ENCODE peak calls at places on chromosomes 4 and X, in seven cellular contexts. B is fibroblast of lung; N is ovary; S is hepatocyte; Y is CD8-positive, alpha-beta T cell; L is lung; M is heart left ventricle. Q is an unnamed sample.

GRCh38 chr4:173289351-173289725 is 44.8 kb downstream of the HMGB2 start:
- DNase-seq in B (no peak), L (no peak), M (no peak), S (peak; percentile 28), N (no peak), Y (no peak), Q (no peak)

GRCh38 chrX:131854586-131854985 is 168.5 kb upstream of the STK26 start:
- DNase-seq in M (no peak), Y (no peak), L (no peak), N (no peak), B (peak; percentile 7), S (no peak), Q (no peak)

GRCh38 chrX:154419688-154420401 is 8.5 kb downstream of the TAFAZZIN start:
- DNase-seq in N (no peak), M (peak; percentile 48), Y (no peak), L (no peak), B (no peak), S (no peak), Q (no peak)

GRCh38 chrX:119755981-119756533 is 2.3 kb upstream of the SOWAHD start:
- DNase-seq in B (peak; percentile 59), N (no peak), S (no peak), L (no peak), Y (peak; percentile 45), M (no peak), Q (peak; percentile 56)

GRCh38 chrX:17944833-17945497 is 83.9 kb upstream of the RAI2 start:
- DNase-seq in S (peak; percentile 15), L (no peak), Y (peak; percentile 10), B (peak; percentile 1), M (no peak), N (no peak), Q (no peak)

GRCh38 chrX:154733072-154733425 is 17.8 kb downstream of the GAB3 start:
- DNase-seq in M (no peak), S (no peak), Y (no peak), B (peak; percentile 65), L (no peak), N (no peak), Q (no peak)

GRCh38 chr4:70239497-70239896 is 2.9 kb upstream of the CSN3 start:
- DNase-seq in N (no peak), S (no peak), L (no peak), B (no peak), M (no peak), Y (no peak), Q (no peak)

GRCh38 chr4:92303621-92304027 is at the start of gene GRID2:
- DNase-seq in B (peak; percentile 48), L (no peak), N (peak; percentile 18), Y (no peak), S (peak; percentile 38), M (no peak), Q (no peak)

GRCh38 chr4:168654206-168655174 is 157.6 kb downstream of the PALLD start:
- DNase-seq in N (no peak), M (no peak), B (no peak), Y (no peak), S (no peak), L (no peak), Q (no peak)
- H3K27ac ChIP-seq in N (no peak overlapping the region), M (no peak overlapping the region), B (no peak overlapping the region), Y (no peak overlapping the region), S (no peak overlapping the region), L (no peak overlapping the region), Q (no peak overlapping the region)

GRCh38 chr4:118683513-118683912 is 1.7 kb upstream of the METTL14 start:
- DNase-seq in N (no peak), M (no peak), S (peak; percentile 8), B (no peak), Y (no peak), L (no peak), Q (no peak)

GRCh38 chr4:118680808-118681207 is 4.4 kb upstream of the METTL14 start:
- DNase-seq in S (no peak), N (no peak), B (no peak), L (no peak), M (no peak), Y (no peak), Q (no peak)

GRCh38 chr4:118682928-118683327 is 2.3 kb upstream of the METTL14 start:
- DNase-seq in L (no peak), M (no peak), B (peak; percentile 55), S (peak; percentile 11), N (no peak), Y (no peak), Q (no peak)

DNA sequence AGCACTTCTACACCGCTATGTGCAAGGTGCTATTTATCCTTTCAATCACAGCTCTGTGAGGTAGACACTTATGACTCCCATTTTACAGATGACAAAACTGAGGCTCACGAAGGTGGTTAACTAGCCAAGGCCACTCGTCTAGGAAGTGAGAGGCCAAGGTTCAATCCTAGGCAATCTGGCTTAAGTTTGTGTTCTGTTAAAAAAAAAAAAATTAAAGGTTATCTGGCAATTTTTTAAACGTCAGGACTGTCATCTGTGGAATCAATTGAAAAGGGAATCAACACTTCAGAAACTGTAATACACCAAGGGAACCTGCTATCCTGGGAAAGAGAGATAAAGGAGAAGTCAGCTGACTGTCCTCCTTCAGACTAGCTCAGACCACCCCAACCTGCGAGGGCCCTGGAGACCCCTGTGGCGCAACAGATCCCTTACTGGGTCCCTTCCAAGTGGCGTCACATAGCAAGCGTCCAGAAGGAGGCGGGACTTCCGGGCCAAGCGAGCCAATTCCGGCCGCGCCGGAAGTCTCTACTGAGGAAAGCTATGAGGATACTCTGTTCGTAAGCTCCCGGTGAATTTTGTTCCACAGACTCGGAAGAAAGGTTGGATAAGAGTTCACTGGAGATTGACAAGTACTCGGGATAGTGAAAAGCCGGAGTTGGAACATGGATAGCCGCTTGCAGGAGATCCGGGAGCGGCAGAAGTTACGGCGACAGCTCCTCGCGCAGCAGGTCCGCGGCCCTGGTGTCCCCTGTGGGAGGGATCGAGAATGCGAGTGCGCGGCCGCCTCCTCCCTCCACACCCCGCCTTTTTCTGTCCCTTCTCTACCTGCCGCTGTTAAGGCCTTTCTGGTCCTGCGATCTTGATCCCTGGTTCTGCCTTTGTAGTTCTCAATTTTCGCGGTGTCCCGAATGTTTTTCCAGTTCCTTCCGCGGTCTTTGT is at the start of gene METTL14:
- DNase-seq in N (peak; percentile 92), S (peak; percentile 95), Y (peak; percentile 89), B (peak; percentile 93), M (peak; percentile 92), L (peak; percentile 92), Q (peak; percentile 82)
- H3K27ac ChIP-seq in N (peak within 1 kb of the TSS; percentile 74), S (peak within 1 kb of the TSS; percentile 88), Y (peak within 1 kb of the TSS; percentile 84), B (peak within 1 kb of the TSS; percentile 87), M (peak within 1 kb of the TSS; percentile 87), L (peak within 1 kb of the TSS; percentile 94), Q (peak within 1 kb of the TSS; percentile 60)

GRCh38 chrX:20267599-20267923 is 852 bp upstream of the RPS6KA3 start:
- DNase-seq in M (no peak), S (no peak), Y (no peak), N (no peak), L (no peak), B (no peak), Q (no peak)
- H3K27ac ChIP-seq in M (peak overlapping the region; percentile 83), S (peak overlapping the region; percentile 81), Y (no peak overlapping the region), N (peak overlapping the region; percentile 75), L (peak overlapping the region; percentile 79), B (peak overlapping the region; percentile 32), Q (peak overlapping the region; percentile 72)

GRCh38 chrX:97168646-97169045 is 284.9 kb downstream of the RPA4 start:
- DNase-seq in L (no peak), S (no peak), M (no peak), B (no peak), Y (no peak), N (no peak), Q (no peak)
- H3K27ac ChIP-seq in L (no peak overlapping the region), S (no peak overlapping the region), M (no peak overlapping the region), B (no peak overlapping the region), Y (no peak overlapping the region), N (no peak overlapping the region), Q (no peak overlapping the region)

GRCh38 chr4:4762909-4763814 is 96.3 kb upstream of the MSX1 start:
- DNase-seq in N (peak; percentile 18), M (no peak), B (peak; percentile 49), Y (no peak), S (peak; percentile 52), L (no peak), Q (no peak)

GRCh38 chr4:4759233-4759632 is 100.2 kb upstream of the MSX1 start:
- DNase-seq in M (no peak), N (no peak), B (no peak), L (no peak), S (no peak), Y (no peak), Q (no peak)

GRCh38 chr4:4762300-4762699 is 97.2 kb upstream of the MSX1 start:
- DNase-seq in Y (no peak), L (no peak), N (no peak), M (no peak), B (no peak), S (no peak), Q (no peak)

GRCh38 chr4:4759883-4760282 is 99.6 kb upstream of the MSX1 start:
- DNase-seq in N (no peak), Y (no peak), M (no peak), L (no peak), S (no peak), B (no peak), Q (no peak)

DNA sequence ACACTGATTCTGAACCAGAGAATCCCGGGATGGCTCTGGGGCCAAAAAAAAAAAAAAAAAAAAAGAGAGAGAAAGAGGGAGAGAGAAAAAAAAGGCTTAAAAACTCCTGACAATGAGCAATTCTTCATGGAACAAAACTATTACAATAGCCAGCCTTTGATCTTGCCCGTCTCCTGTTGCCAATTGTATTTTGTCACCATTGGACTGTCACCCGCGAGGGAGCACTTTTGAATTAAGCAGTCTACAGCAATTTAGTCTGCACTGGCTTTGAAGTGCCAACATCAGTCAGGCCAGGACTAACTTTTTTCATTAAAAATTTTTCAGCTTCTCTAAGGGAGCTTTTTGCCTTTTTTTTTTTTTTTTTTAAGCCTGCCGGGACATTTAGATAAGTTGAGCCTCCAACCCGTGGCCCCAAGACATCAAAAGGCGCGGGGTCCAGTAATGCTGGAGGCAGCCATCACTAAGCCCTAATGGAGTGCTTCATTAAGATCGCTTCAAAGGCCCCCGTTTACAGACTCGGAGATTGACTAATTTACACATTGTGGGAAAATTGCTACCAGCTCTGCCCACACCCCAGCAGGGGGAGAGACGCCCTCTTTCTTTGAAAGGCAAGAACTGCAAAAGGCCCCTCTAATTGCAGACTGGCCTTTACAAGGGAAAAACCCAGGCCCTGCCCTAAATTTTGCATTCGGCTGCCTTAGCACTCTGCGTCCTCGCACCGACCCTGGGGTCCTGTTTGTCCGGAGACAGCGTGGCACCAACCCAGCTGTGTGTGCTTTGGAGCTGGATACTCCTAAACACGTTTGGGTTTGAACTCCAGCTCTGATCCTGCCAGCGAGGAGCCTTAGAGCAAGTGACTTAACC is 98.1 kb upstream of the MSX1 start:
- DNase-seq in N (no peak), L (no peak), Y (no peak), B (no peak), M (no peak), S (no peak), Q (no peak)
- H3K27ac ChIP-seq in N (no peak overlapping the region), L (no peak overlapping the region), Y (no peak overlapping the region), B (no peak overlapping the region), M (no peak overlapping the region), S (no peak overlapping the region), Q (no peak overlapping the region)

GRCh38 chrX:107704587-107704986 is 71.0 kb downstream of the TSC22D3 start:
- DNase-seq in L (no peak), S (no peak), N (no peak), M (no peak), Y (no peak), B (no peak), Q (no peak)
- H3K27ac ChIP-seq in L (no peak overlapping the region), S (peak overlapping the region; percentile 65), N (no peak overlapping the region), M (no peak overlapping the region), Y (no peak overlapping the region), B (no peak overlapping the region), Q (no peak overlapping the region)

GRCh38 chrX:24341795-24342194 is 18.6 kb upstream of the SUPT20HL1 start:
- DNase-seq in B (no peak), Y (no peak), M (no peak), N (no peak), L (no peak), S (no peak), Q (no peak)
- H3K27ac ChIP-seq in B (no peak overlapping the region), Y (no peak overlapping the region), M (no peak overlapping the region), N (no peak overlapping the region), L (no peak overlapping the region), S (no peak overlapping the region), Q (no peak overlapping the region)

Q was measured in CD4-positive, alpha-beta T cell.